ENCODE peak calls at places on chromosome 19, in eight cellular contexts. D is T1000; Z is ovary; Q is naive thymus-derived CD8-positive, alpha-beta T cell; F is lung; N is mucosa of gallbladder; A is DMS 273 treated with DMSO at 0.1 percent for 48 hours; M is neural progenitor cell. H is an unnamed sample.

GRCh38 chr19:7887408-7888144 is 734 bp upstream of the LRRC8E start:
- DNase-seq in A (no peak), Q (no peak), D (no peak), M (no peak), N (no peak), Z (no peak), F (no peak), H (no peak)

GRCh38 chr19:16340092-16340491 is 15.5 kb downstream of the KLF2 start:
- DNase-seq in A (no peak), F (no peak), D (no peak), Z (peak), M (no peak), N (no peak), Q (no peak), H (no peak)

GRCh38 chr19:30402790-30403189 is 30.6 kb downstream of the ZNF536 start:
- DNase-seq in F (no peak), Q (no peak), Z (no peak), A (no peak), M (peak), N (no peak), D (no peak), H (no peak)

GRCh38 chr19:10334340-10335148 is 1.2 kb upstream of the RAVER1 start:
- DNase-seq in Z (peak), D (peak), F (peak), N (peak), M (peak), A (peak), Q (no peak), H (peak)

GRCh38 chr19:23249911-23250649 is at the start of gene ZNF724:
- DNase-seq in Q (peak), M (peak), Z (peak), F (peak), D (peak), N (peak), A (peak), H (peak)

GRCh38 chr19:46513461-46514236 is 18.0 kb upstream of the PNMA8B start:
- DNase-seq in Q (peak), D (no peak), M (peak), A (peak), F (peak), N (peak), Z (peak), H (peak)

GRCh38 chr19:49497047-49497789 is 984 bp downstream of the RPS11 start:
- DNase-seq in D (peak), A (no peak), Z (no peak), F (peak), Q (peak), M (peak), N (peak), H (peak)

GRCh38 chr19:30830875-30831274 is 458.7 kb downstream of the ZNF536 start:
- DNase-seq in D (no peak), N (no peak), M (no peak), Q (no peak), A (no peak), F (no peak), Z (no peak), H (no peak)

GRCh38 chr19:38647966-38648788 is 728 bp downstream of the ACTN4 start:
- DNase-seq in D (no peak), Q (no peak), A (no peak), F (no peak), M (no peak), N (no peak), Z (no peak), H (no peak)

GRCh38 chr19:33302974-33303790 is 848 bp upstream of the CEBPA start:
- DNase-seq in Z (peak), N (peak), D (no peak), A (no peak), M (peak), Q (no peak), F (no peak), H (no peak)

GRCh38 chr19:991932-992669 is 8.0 kb downstream of the WDR18 start:
- DNase-seq in F (no peak), N (no peak), D (no peak), Q (no peak), Z (peak), A (no peak), M (no peak), H (no peak)

GRCh38 chr19:11137542-11138384 is 17.8 kb downstream of the SPC24 start:
- DNase-seq in F (peak), Q (peak), D (peak), M (peak), N (peak), A (peak), Z (peak), H (peak)

GRCh38 chr19:54190942-54191670 is at the start of gene TSEN34:
- DNase-seq in F (peak), Z (peak), D (peak), Q (peak), M (peak), N (peak), A (no peak), H (peak)

GRCh38 chr19:16782719-16783118 is 46.5 kb upstream of the SIN3B start:
- DNase-seq in Z (no peak), F (no peak), Q (no peak), N (no peak), A (no peak), D (no peak), M (no peak), H (no peak)

GRCh38 chr19:33502521-33502920 is 19.1 kb downstream of the PEPD start:
- DNase-seq in A (no peak), F (no peak), M (no peak), D (no peak), Z (no peak), N (no peak), Q (no peak), H (no peak)

GRCh38 chr19:47608908-47609879 is at the start of gene BICRA:
- DNase-seq in D (peak), N (peak), F (peak), A (peak), Q (peak), M (peak), Z (peak), H (peak)

GRCh38 chr19:1401138-1401888 is at the start of gene GAMT:
- DNase-seq in Z (peak), F (no peak), D (no peak), M (peak), N (no peak), A (no peak), Q (peak), H (no peak)

GRCh38 chr19:17286742-17287141 is 5.0 kb downstream of the ANKLE1 start:
- DNase-seq in N (no peak), F (no peak), M (no peak), D (no peak), A (no peak), Z (no peak), Q (no peak), H (no peak)

GRCh38 chr19:8617984-8618383 is 7.5 kb upstream of the ADAMTS10 start:
- DNase-seq in F (no peak), Z (no peak), A (no peak), Q (no peak), M (no peak), D (no peak), N (no peak), H (no peak)

GRCh38 chr19:35347171-35347929 is at the start of gene FFAR1:
- DNase-seq in M (no peak), A (no peak), Z (peak), N (peak), F (peak), Q (peak), D (no peak), H (no peak)

GRCh38 chr19:20051841-20052768 is 12.8 kb upstream of the ZNF682 start:
- DNase-seq in D (peak), A (peak), N (peak), Z (peak), Q (peak), M (peak), F (peak), H (peak)

GRCh38 chr19:30744741-30745475 is 372.7 kb downstream of the ZNF536 start:
- DNase-seq in Q (no peak), Z (no peak), F (peak), N (no peak), A (no peak), D (no peak), M (no peak), H (no peak)

GRCh38 chr19:12994701-12995595 is at the start of gene NFIX:
- DNase-seq in Z (peak), M (peak), F (peak), N (peak), Q (peak), A (no peak), D (peak), H (no peak)

GRCh38 chr19:42005504-42005903 is 11.5 kb upstream of the ATP1A3 start:
- DNase-seq in D (no peak), M (no peak), Z (no peak), A (no peak), N (no peak), F (no peak), Q (no peak), H (no peak)

GRCh38 chr19:4232614-4233281 is 3.4 kb downstream of the EBI3 start:
- DNase-seq in Z (no peak), F (no peak), D (no peak), Q (no peak), N (no peak), M (no peak), A (peak), H (no peak)

GRCh38 chr19:46107371-46107770 is 17.1 kb downstream of the IGFL3 start:
- DNase-seq in Q (no peak), Z (no peak), A (no peak), M (no peak), F (no peak), D (no peak), N (no peak), H (no peak)

GRCh38 chr19:45442927-45443461 is 19.3 kb upstream of the ERCC1 start:
- DNase-seq in M (peak), Z (no peak), A (no peak), D (peak), N (peak), Q (peak), F (peak), H (peak)

GRCh38 chr19:1082165-1082927 is 12.8 kb downstream of the POLR2E start:
- DNase-seq in Q (peak), D (peak), Z (peak), F (peak), N (peak), M (peak), A (no peak), H (no peak)

GRCh38 chr19:46704379-46705076 is 12.4 kb downstream of the PRKD2 start:
- DNase-seq in M (peak), N (peak), A (no peak), D (peak), F (peak), Z (peak), Q (peak), H (peak)

GRCh38 chr19:42143341-42144234 is 11.3 kb upstream of the POU2F2 start:
- DNase-seq in N (peak), D (no peak), M (peak), F (no peak), A (no peak), Z (no peak), Q (no peak), H (peak)

GRCh38 chr19:49786432-49786831 is 19.6 kb downstream of the AP2A1 start:
- DNase-seq in F (no peak), D (peak), Z (peak), N (no peak), Q (no peak), M (no peak), A (no peak), H (no peak)

GRCh38 chr19:46115396-46116109 is 8.9 kb downstream of the IGFL3 start:
- DNase-seq in Q (no peak), M (no peak), D (peak), N (no peak), Z (no peak), F (no peak), A (no peak), H (peak)

GRCh38 chr19:13843104-13843921 is 33.6 kb upstream of the NANOS3 start:
- DNase-seq in F (peak), Z (peak), Q (no peak), D (peak), A (no peak), N (no peak), M (peak), H (peak)

GRCh38 chr19:45474191-45474940 is 6.6 kb downstream of the FOSB start:
- DNase-seq in A (no peak), M (no peak), Z (no peak), F (no peak), Q (no peak), N (no peak), D (no peak), H (no peak)

GRCh38 chr19:29520390-29520789 is 5.4 kb upstream of the VSTM2B start:
- DNase-seq in Z (no peak), F (no peak), N (no peak), Q (no peak), D (no peak), M (no peak), A (no peak), H (no peak)

GRCh38 chr19:53254451-53255341 is at the start of gene ZNF677:
- DNase-seq in M (peak), N (peak), D (peak), A (no peak), Q (peak), F (peak), Z (peak), H (peak)

GRCh38 chr19:10142701-10143375 is 23.1 kb upstream of the EIF3G start:
- DNase-seq in D (no peak), Q (peak), Z (no peak), F (no peak), M (no peak), N (peak), A (no peak), H (no peak)